ENCODE peak calls at places on chromosomes 5 and 9, in six cellular contexts. One of them, this sample, is unnamed.

GRCh38 chr5:5370375-5370774 is 52.1 kb upstream of the ICE1 start:
- DNase-seq in H1: no peak
- DNase-seq in H9: no peak
- DNase-seq in trophoblast cell: no peak
- DNase-seq in mesenchymal stem cell: no peak
- DNase-seq in neuronal stem cell: no peak
- DNase-seq in this sample: no peak

GRCh38 chr5:172770675-172771438 is at the start of gene DUSP1:
- DNase-seq in H1: peak
- DNase-seq in H9: peak
- DNase-seq in trophoblast cell: peak
- DNase-seq in mesenchymal stem cell: peak
- DNase-seq in neuronal stem cell: peak
- DNase-seq in this sample: peak

GRCh38 chr9:11962327-11962726 is 730.9 kb upstream of the TYRP1 start:
- DNase-seq in H1: no peak
- DNase-seq in H9: no peak
- DNase-seq in trophoblast cell: no peak
- DNase-seq in mesenchymal stem cell: peak
- DNase-seq in neuronal stem cell: no peak
- DNase-seq in this sample: no peak

GRCh38 chr9:89606049-89606481 is 1.3 kb downstream of the GADD45G start:
- DNase-seq in H1: no peak
- DNase-seq in H9: peak
- DNase-seq in trophoblast cell: peak
- DNase-seq in mesenchymal stem cell: peak
- DNase-seq in neuronal stem cell: peak
- DNase-seq in this sample: peak

GRCh38 chr5:88045146-88045545 is 223.5 kb downstream of the TMEM161B start:
- DNase-seq in H1: no peak
- DNase-seq in H9: no peak
- DNase-seq in trophoblast cell: no peak
- DNase-seq in mesenchymal stem cell: no peak
- DNase-seq in neuronal stem cell: no peak
- DNase-seq in this sample: no peak

GRCh38 chr5:155128786-155129512 is 115.4 kb downstream of the KIF4B start:
- DNase-seq in H1: no peak
- DNase-seq in H9: no peak
- DNase-seq in trophoblast cell: no peak
- DNase-seq in mesenchymal stem cell: no peak
- DNase-seq in neuronal stem cell: no peak
- DNase-seq in this sample: no peak

GRCh38 chr5:89267764-89268163 is 384.8 kb upstream of the MEF2C start:
- DNase-seq in H1: no peak
- DNase-seq in H9: no peak
- DNase-seq in trophoblast cell: no peak
- DNase-seq in mesenchymal stem cell: no peak
- DNase-seq in neuronal stem cell: no peak
- DNase-seq in this sample: no peak

GRCh38 chr9:125805057-125805456 is 57.9 kb downstream of the PBX3 start:
- DNase-seq in H1: no peak
- DNase-seq in H9: no peak
- DNase-seq in trophoblast cell: no peak
- DNase-seq in mesenchymal stem cell: peak
- DNase-seq in neuronal stem cell: no peak
- DNase-seq in this sample: peak

GRCh38 chr9:438961-439768 is 224.5 kb downstream of the DOCK8 start:
- DNase-seq in H1: no peak
- DNase-seq in H9: no peak
- DNase-seq in trophoblast cell: no peak
- DNase-seq in mesenchymal stem cell: no peak
- DNase-seq in neuronal stem cell: no peak
- DNase-seq in this sample: no peak

GRCh38 chr9:96129698-96130097 is 172.3 kb downstream of the HSD17B3 start:
- DNase-seq in H1: no peak
- DNase-seq in H9: peak
- DNase-seq in trophoblast cell: no peak
- DNase-seq in mesenchymal stem cell: no peak
- DNase-seq in neuronal stem cell: peak
- DNase-seq in this sample: no peak

GRCh38 chr9:102728946-102729345 is 266.2 kb upstream of the CYLC2 start:
- DNase-seq in H1: no peak
- DNase-seq in H9: no peak
- DNase-seq in trophoblast cell: no peak
- DNase-seq in mesenchymal stem cell: no peak
- DNase-seq in neuronal stem cell: no peak
- DNase-seq in this sample: no peak

GRCh38 chr9:122031806-122032205 is 61.3 kb downstream of the TTLL11 start:
- DNase-seq in H1: no peak
- DNase-seq in H9: no peak
- DNase-seq in trophoblast cell: no peak
- DNase-seq in mesenchymal stem cell: no peak
- DNase-seq in neuronal stem cell: no peak
- DNase-seq in this sample: no peak

GRCh38 chr5:157165668-157166067 is 396 bp downstream of the GARIN3 start:
- DNase-seq in H1: no peak
- DNase-seq in H9: no peak
- DNase-seq in trophoblast cell: no peak
- DNase-seq in mesenchymal stem cell: no peak
- DNase-seq in neuronal stem cell: no peak
- DNase-seq in this sample: no peak

GRCh38 chr9:5449521-5450359 is 602 bp upstream of the CD274 start:
- DNase-seq in H1: no peak
- DNase-seq in H9: no peak
- DNase-seq in trophoblast cell: no peak
- DNase-seq in mesenchymal stem cell: no peak
- DNase-seq in neuronal stem cell: no peak
- DNase-seq in this sample: no peak

GRCh38 chr5:139733698-139734491 is 61.7 kb upstream of the PSD2 start:
- DNase-seq in H1: peak
- DNase-seq in H9: no peak
- DNase-seq in trophoblast cell: no peak
- DNase-seq in mesenchymal stem cell: no peak
- DNase-seq in neuronal stem cell: no peak
- DNase-seq in this sample: no peak

GRCh38 chr5:59709833-59710232 is 183.7 kb downstream of the PDE4D start:
- DNase-seq in H1: no peak
- DNase-seq in H9: no peak
- DNase-seq in trophoblast cell: no peak
- DNase-seq in mesenchymal stem cell: peak
- DNase-seq in neuronal stem cell: no peak
- DNase-seq in this sample: peak

GRCh38 chr9:38183994-38184568 is 115.1 kb upstream of the SHB start:
- DNase-seq in H1: no peak
- DNase-seq in H9: no peak
- DNase-seq in trophoblast cell: no peak
- DNase-seq in mesenchymal stem cell: no peak
- DNase-seq in neuronal stem cell: no peak
- DNase-seq in this sample: no peak

GRCh38 chr5:139806726-139807646 is 11.4 kb downstream of the PSD2 start:
- DNase-seq in H1: no peak
- DNase-seq in H9: no peak
- DNase-seq in trophoblast cell: no peak
- DNase-seq in mesenchymal stem cell: no peak
- DNase-seq in neuronal stem cell: no peak
- DNase-seq in this sample: no peak

GRCh38 chr9:92480332-92480771 is 2.0 kb downstream of the ASPN start:
- DNase-seq in H1: no peak
- DNase-seq in H9: no peak
- DNase-seq in trophoblast cell: no peak
- DNase-seq in mesenchymal stem cell: peak
- DNase-seq in neuronal stem cell: no peak
- DNase-seq in this sample: peak

GRCh38 chr5:62448528-62448927 is 36.0 kb downstream of the IPO11 start:
- DNase-seq in H1: no peak
- DNase-seq in H9: no peak
- DNase-seq in trophoblast cell: no peak
- DNase-seq in mesenchymal stem cell: no peak
- DNase-seq in neuronal stem cell: no peak
- DNase-seq in this sample: no peak

GRCh38 chr5:149403923-149404745 is 25.0 kb upstream of the IL17B start:
- DNase-seq in H1: no peak
- DNase-seq in H9: no peak
- DNase-seq in trophoblast cell: peak
- DNase-seq in mesenchymal stem cell: peak
- DNase-seq in neuronal stem cell: no peak
- DNase-seq in this sample: peak

DNA sequence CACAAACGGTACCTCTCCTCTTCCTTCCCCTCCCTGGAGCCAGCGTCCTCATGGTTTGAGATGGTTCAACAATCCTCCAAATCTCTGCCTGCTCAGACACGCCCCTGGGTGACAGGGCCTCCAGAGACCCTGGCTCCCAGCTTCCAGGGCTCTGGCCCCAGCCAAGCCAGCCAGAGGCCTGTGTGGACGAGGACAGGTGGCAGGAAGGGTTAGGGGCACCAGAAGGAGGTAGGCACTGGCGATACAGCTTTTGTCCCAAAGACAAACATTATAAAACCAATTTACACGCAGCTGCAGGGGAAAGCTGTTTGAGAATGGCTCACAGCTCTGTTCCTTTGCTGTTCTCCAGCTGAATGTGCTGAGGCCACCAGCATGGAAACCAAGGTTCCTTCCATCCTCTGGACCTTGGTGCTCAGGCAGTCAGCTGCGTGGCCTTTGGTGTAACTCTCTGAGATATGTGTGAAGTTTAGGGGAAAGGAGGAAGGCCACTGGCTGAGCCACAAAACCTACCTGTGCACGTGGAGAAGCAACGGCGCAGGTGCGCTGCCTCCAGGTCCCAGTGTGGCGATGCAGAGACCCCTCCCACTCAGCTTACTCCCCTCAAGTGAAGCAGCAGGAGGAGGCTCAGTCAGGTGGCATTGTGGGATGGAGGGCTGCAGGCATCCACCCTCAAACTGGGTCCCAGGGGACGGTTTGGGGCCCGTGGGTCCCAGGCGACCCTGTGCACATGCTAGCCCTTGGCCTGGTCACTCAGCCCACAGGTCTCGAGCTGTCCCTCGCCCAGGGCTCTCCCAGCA is 4.3 kb upstream of the QRFP start:
- DNase-seq in H1: no peak
- DNase-seq in H9: no peak
- DNase-seq in trophoblast cell: no peak
- DNase-seq in mesenchymal stem cell: no peak
- DNase-seq in neuronal stem cell: no peak
- DNase-seq in this sample: no peak
- H4K91ac ChIP-seq in H1: no peak
- H4K91ac ChIP-seq in H9: no peak
- H4K91ac ChIP-seq in trophoblast cell: no peak
- H4K91ac ChIP-seq in mesenchymal stem cell: no peak
- H4K91ac ChIP-seq in neuronal stem cell: no peak
- H4K91ac ChIP-seq in this sample: no peak

DNA sequence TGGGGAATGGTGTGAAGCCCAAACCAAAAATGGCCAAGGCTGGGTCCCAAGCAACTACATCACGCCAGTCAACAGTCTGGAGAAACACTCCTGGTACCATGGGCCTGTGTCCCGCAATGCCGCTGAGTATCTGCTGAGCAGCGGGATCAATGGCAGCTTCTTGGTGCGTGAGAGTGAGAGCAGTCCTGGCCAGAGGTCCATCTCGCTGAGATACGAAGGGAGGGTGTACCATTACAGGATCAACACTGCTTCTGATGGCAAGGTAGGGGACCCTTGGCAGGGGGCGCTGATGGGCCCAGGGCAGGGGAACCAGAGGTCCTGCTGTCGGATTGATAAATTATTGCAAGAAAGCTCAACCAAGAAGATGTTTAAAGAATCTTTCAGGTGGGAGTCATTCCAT is 19.8 kb downstream of the ABL1 start:
- DNase-seq in H1: no peak
- DNase-seq in H9: no peak
- DNase-seq in trophoblast cell: no peak
- DNase-seq in mesenchymal stem cell: no peak
- DNase-seq in neuronal stem cell: no peak
- DNase-seq in this sample: no peak
- H4K8ac ChIP-seq in H1: no peak
- H4K8ac ChIP-seq in H9: no peak
- H4K8ac ChIP-seq in trophoblast cell: no peak
- H4K8ac ChIP-seq in mesenchymal stem cell: peak
- H4K8ac ChIP-seq in neuronal stem cell: no peak
- H4K8ac ChIP-seq in this sample: no peak

DNA sequence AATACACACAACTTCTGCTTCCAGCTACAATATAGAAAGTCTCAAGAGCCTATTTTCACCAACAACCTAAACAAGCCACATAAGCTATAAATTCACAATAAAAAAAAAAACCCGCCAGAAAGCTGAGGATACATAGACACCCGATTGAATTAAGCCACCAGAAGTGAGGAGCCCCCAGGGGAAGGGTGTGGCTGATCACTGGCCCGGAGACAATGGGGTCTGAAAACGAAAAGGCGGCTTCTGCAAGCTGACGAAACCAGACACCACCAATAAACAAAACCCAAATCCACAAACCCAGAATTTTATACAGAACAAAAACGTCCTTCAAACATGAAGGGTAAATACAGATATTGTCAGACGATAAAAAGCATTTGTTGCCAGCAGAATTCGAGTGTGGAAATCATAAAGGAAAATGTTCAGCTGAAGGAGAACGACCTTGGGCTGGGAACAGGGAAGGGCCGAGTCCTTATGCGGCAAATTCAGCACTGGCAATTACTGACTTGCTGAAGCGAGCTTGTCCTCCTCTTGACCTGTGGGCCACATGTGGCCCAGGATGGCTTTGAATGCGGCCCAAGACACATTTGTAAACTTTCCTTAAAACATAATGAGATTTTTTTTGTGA is 39.6 kb upstream of the CEP72 start:
- DNase-seq in H1: no peak
- DNase-seq in H9: no peak
- DNase-seq in trophoblast cell: no peak
- DNase-seq in mesenchymal stem cell: no peak
- DNase-seq in neuronal stem cell: no peak
- DNase-seq in this sample: no peak
- H2AFZ ChIP-seq in H1: no peak
- H2AFZ ChIP-seq in H9: no peak
- H2AFZ ChIP-seq in trophoblast cell: no peak
- H2AFZ ChIP-seq in mesenchymal stem cell: no peak
- H2AFZ ChIP-seq in neuronal stem cell: no peak
- H2AFZ ChIP-seq in this sample: no peak

GRCh38 chr9:26271495-26272122 is 593.4 kb upstream of the TUSC1 start:
- DNase-seq in H1: no peak
- DNase-seq in H9: no peak
- DNase-seq in trophoblast cell: no peak
- DNase-seq in mesenchymal stem cell: no peak
- DNase-seq in neuronal stem cell: no peak
- DNase-seq in this sample: no peak
- H4K91ac ChIP-seq in H1: no peak
- H4K91ac ChIP-seq in H9: no peak
- H4K91ac ChIP-seq in trophoblast cell: no peak
- H4K91ac ChIP-seq in mesenchymal stem cell: no peak
- H4K91ac ChIP-seq in neuronal stem cell: no peak
- H4K91ac ChIP-seq in this sample: no peak

This sample was measured in IMR-90.